ENCODE peak calls at places on chromosome 20, in seven cellular contexts. I, B, U, R, N, W and O are unnamed samples.

GRCh38 chr20:16417001-16417400 is 156.2 kb downstream of the KIF16B start:
- DNase-seq in I (no peak), B (no peak), U (no peak), R (no peak), N (no peak), W (no peak), O (peak; percentile 64)

GRCh38 chr20:38671701-38672292 is 52.5 kb upstream of the SLC32A1 start:
- DNase-seq in I (no peak), B (no peak), U (no peak), R (no peak), N (no peak), W (no peak), O (no peak)

GRCh38 chr20:37526839-37527637 is 638 bp downstream of the BLCAP start:
- DNase-seq in I (no peak), B (no peak), U (no peak), R (peak; percentile 42), N (peak; percentile 33), W (peak; percentile 46), O (no peak)

GRCh38 chr20:59161626-59162170 is 1.9 kb upstream of the ZNF831 start:
- DNase-seq in I (no peak), B (no peak), U (no peak), R (no peak), N (no peak), W (no peak), O (no peak)

GRCh38 chr20:13286600-13286999 is 65.5 kb downstream of the ISM1 start:
- DNase-seq in I (no peak), B (no peak), U (no peak), R (no peak), N (no peak), W (no peak), O (no peak)

GRCh38 chr20:36908603-36909002 is 32.7 kb downstream of the TLDC2 start:
- DNase-seq in I (no peak), B (peak; percentile 77), U (no peak), R (no peak), N (no peak), W (no peak), O (no peak)

GRCh38 chr20:47957135-47957534 is 171.9 kb upstream of the SULF2 start:
- DNase-seq in I (no peak), B (no peak), U (no peak), R (no peak), N (no peak), W (no peak), O (no peak)

GRCh38 chr20:33209789-33210188 is 7.4 kb upstream of the BPIFA3 start:
- DNase-seq in I (no peak), B (peak; percentile 63), U (peak; percentile 47), R (peak; percentile 61), N (peak; percentile 85), W (peak; percentile 79), O (no peak)

DNA sequence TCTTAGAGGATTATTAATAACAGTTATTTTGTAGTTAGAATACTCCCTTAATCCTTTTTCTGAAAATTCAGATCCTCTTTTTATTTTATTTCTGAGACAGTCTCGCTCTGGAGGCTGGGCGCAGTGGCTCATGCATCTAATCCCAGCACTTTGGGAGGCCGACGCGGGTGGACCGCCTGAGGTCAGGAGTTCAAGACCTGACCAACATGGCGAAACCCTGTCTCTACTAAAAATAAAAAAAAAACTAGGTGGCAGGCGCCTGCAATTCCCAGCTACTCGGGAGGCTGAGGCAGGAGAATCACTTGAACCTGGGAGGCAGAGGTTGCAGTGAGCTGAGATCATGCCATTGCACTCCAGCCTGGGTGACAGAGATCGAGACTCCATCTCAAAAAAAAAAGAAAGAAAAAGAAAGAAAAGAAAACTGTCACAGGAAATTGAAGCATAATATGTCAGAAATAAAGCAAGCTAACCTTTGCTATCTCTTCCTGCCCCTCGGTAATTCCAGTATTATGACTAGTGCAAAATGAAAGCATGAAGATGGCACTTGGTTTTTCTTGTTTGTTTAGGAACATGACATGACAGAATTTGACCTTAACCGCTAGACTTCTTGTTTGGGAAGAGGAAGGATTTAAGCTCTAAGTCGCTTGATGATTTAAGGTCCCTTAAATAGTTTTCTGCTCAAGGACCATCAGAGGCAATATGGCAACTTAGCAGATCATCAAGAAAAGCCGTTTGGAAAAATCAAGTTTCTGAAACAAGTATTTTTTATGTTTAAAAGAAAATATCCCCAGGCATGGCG is 1.8 kb upstream of the RBM39 start:
- DNase-seq in I (no peak), B (peak; percentile 62), U (no peak), R (no peak), N (no peak), W (no peak), O (no peak)
- H3K4me3 ChIP-seq in I (no peak overlapping the region), B (peak overlapping the region; percentile 66), U (peak overlapping the region; percentile 93), R (no peak overlapping the region), N (no peak overlapping the region), W (no peak overlapping the region), O (no peak overlapping the region)

DNA sequence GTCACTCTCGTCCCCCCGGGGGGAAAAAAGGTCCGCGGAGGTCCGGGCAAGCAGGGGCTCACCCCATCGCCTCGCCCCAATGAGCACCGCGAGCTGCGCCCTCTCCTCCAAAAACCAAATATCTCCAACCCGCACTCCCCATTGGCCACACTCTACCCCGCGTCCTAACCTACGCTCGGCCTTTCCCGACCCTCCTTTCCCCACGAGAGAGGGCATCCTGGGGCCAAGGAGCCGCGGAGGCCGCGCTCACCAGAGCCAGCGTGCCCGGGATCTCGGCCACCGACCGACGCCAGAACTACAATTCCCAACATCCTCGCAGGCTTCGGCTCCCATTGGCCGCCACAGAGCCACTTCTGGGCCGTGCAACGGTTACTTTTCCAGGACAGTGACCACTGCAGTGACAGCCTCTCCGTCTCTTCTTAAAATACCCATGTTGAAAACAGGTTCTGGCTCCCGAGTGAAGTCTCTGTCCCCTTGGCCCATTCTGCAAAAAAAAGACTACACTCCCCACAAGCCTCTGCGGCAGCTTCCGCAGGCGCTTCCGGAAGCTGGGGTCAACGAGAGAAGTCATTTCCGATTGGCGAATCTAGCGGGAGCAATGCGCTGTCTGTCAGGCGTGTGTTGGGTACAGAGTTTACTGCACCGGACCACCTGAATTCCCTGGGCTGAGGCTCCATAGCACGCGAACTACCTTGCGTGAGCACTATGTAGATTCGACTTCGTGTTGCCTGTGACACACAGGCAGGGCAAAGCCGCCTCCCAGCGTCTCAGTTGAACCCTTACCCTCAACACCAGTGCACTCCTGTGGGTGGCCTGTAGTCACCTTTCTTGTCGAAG is at the start of gene ZNF343:
- DNase-seq in I (no peak), B (peak; percentile 89), U (peak; percentile 76), R (peak; percentile 82), N (peak; percentile 91), W (peak; percentile 84), O (peak; percentile 44)
- TF ChIP-seq CTCF in I (no peak), B (peak; percentile 12), U (peak; percentile 14), R (no peak), N (no peak), W (no peak), O (no peak)

DNA sequence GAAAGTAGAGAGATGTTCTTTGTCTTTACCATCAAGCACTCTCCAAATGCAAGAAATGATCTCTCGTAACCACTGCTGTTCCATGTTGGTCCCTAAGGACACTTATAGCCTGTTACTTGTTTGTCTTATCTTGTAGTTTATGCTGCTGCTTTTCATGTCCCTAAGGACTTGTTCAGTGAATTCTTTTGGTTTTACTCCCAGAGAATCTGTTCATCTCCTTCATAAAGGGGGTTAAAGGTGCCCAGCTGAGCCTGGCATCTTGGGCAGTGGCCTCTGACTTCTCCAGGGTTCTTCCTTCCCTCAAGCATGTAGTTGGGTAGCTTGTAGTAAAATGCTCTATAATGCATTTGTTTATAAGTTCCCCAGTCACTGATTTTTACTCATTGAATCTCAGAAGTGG is 864 bp upstream of the PKIG start:
- DNase-seq in I (no peak), B (no peak), U (no peak), R (no peak), N (no peak), W (no peak), O (no peak)
- H3K4me3 ChIP-seq in I (no peak overlapping the region), B (peak overlapping the region; percentile 6), U (peak overlapping the region; percentile 74), R (no peak overlapping the region), N (no peak overlapping the region), W (no peak overlapping the region), O (no peak overlapping the region)

GRCh38 chr20:34235875-34236274 is 5.3 kb upstream of the ASIP start:
- DNase-seq in I (no peak), B (no peak), U (no peak), R (no peak), N (no peak), W (no peak), O (no peak)
- TF ChIP-seq CTCF in I (no peak), B (no peak), U (no peak), R (no peak), N (no peak), W (no peak), O (no peak)

GRCh38 chr20:22619272-22619671 is 34.9 kb upstream of the FOXA2 start:
- DNase-seq in I (no peak), B (no peak), U (no peak), R (no peak), N (no peak), W (no peak), O (no peak)

GRCh38 chr20:22620342-22620741 is 36.0 kb upstream of the FOXA2 start:
- DNase-seq in I (no peak), B (no peak), U (no peak), R (no peak), N (no peak), W (no peak), O (no peak)

GRCh38 chr20:22616551-22616950 is 32.2 kb upstream of the FOXA2 start:
- DNase-seq in I (no peak), B (no peak), U (no peak), R (no peak), N (no peak), W (no peak), O (no peak)

GRCh38 chr20:22617160-22617559 is 32.8 kb upstream of the FOXA2 start:
- DNase-seq in I (no peak), B (no peak), U (no peak), R (peak; percentile 0), N (peak; percentile 33), W (peak; percentile 27), O (no peak)

DNA sequence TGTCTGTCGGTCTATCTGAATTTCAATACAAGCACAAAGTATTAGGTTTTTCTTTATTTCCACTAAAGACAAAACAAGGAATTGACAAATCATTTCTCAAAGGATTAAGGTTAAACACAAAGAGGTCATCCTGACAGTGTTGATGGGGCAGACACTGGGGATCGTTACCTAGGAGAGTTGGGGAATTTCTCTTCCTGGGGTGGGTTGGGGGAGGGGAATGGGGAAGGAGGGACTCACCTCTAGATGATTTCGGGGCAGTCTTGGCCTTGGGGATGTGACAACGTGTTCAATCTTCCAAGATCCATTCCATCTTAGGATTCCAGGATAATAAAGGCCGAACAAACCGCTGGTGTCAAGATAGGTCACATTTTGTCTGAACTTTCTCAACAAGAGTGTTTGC is 35.4 kb upstream of the FOXA2 start:
- DNase-seq in I (no peak), B (no peak), U (no peak), R (no peak), N (no peak), W (no peak), O (no peak)
- H3K4me3 ChIP-seq in I (no peak overlapping the region), B (no peak overlapping the region), U (no peak overlapping the region), R (no peak overlapping the region), N (no peak overlapping the region), W (no peak overlapping the region), O (no peak overlapping the region)